ENCODE peak calls at places on chromosome 22, in nine cellular contexts. E is neural progenitor cell, H is colonic mucosa, K is cardiac muscle cell, D is transverse colon, M is heart right ventricle, U is body of pancreas, W is suprapubic skin, F is IMR-90. J is an unnamed sample.

GRCh38 chr22:28375761-28376534 is 303.7 kb downstream of the TTC28 start:
- DNase-seq in E (no peak), H (no peak), K (peak; percentile 72), D (no peak), M (no peak), U (no peak), W (no peak), F (peak; percentile 13), J (no peak)

GRCh38 chr22:40411506-40411861 is 41.1 kb downstream of the SGSM3 start:
- DNase-seq in E (no peak), H (no peak), K (no peak), D (no peak), M (no peak), U (no peak), W (no peak), F (no peak), J (peak; percentile 58)

GRCh38 chr22:20115691-20116375 is at the start of gene RANBP1:
- DNase-seq in E (peak; percentile 23), H (no peak), K (no peak), D (no peak), M (peak; percentile 20), U (no peak), W (no peak), F (no peak), J (peak; percentile 64)

GRCh38 chr22:25051073-25051472 is 98.6 kb downstream of the KIAA1671 start:
- DNase-seq in E (no peak), H (no peak), K (no peak), D (no peak), M (no peak), U (no peak), W (no peak), F (no peak), J (no peak)

GRCh38 chr22:39434243-39434653 is 22.6 kb upstream of the MGAT3 start:
- DNase-seq in E (no peak), H (no peak), K (no peak), D (no peak), M (no peak), U (no peak), W (no peak), F (no peak), J (no peak)

GRCh38 chr22:41976070-41976901 is 7.0 kb downstream of the SEPTIN3 start:
- DNase-seq in E (peak; percentile 81), H (peak; percentile 38), K (no peak), D (peak; percentile 47), M (peak; percentile 34), U (peak; percentile 26), W (no peak), F (no peak), J (peak; percentile 76)

GRCh38 chr22:49146511-49146910 is 681.2 kb downstream of the BRD1 start:
- DNase-seq in E (no peak), H (no peak), K (no peak), D (no peak), M (no peak), U (no peak), W (peak; percentile 43), F (no peak), J (no peak)

GRCh38 chr22:36435516-36436415 is 45.7 kb downstream of the TXN2 start:
- DNase-seq in E (peak; percentile 72), H (peak; percentile 88), K (no peak), D (peak; percentile 84), M (no peak), U (peak; percentile 90), W (no peak), F (no peak), J (no peak)

GRCh38 chr22:48099251-48099650 is 1336.8 kb downstream of the TBC1D22A start:
- DNase-seq in E (no peak), H (no peak), K (no peak), D (no peak), M (no peak), U (no peak), W (peak; percentile 52), F (no peak), J (peak; percentile 46)

GRCh38 chr22:41092847-41093371 is 517 bp downstream of the EP300 start:
- DNase-seq in E (peak; percentile 58), H (peak; percentile 44), K (peak; percentile 43), D (peak; percentile 47), M (peak; percentile 29), U (peak; percentile 43), W (no peak), F (peak; percentile 20), J (peak; percentile 74)

GRCh38 chr22:25061605-25062377 is 109.3 kb downstream of the KIAA1671 start:
- DNase-seq in E (no peak), H (no peak), K (no peak), D (no peak), M (no peak), U (no peak), W (no peak), F (no peak), J (no peak)

GRCh38 chr22:39030705-39031104 is 9.8 kb downstream of the APOBEC3D start:
- DNase-seq in E (no peak), H (no peak), K (no peak), D (no peak), M (no peak), U (no peak), W (no peak), F (no peak), J (no peak)

GRCh38 chr22:28230682-28231081 is 311.6 kb upstream of the PITPNB start:
- DNase-seq in E (no peak), H (no peak), K (peak; percentile 38), D (no peak), M (no peak), U (no peak), W (no peak), F (peak; percentile 18), J (no peak)

GRCh38 chr22:31846161-31847115 is 92.6 kb downstream of the DEPDC5 start:
- DNase-seq in E (no peak), H (no peak), K (peak; percentile 78), D (no peak), M (no peak), U (no peak), W (no peak), F (peak; percentile 96), J (no peak)

GRCh38 chr22:38077595-38077994 is 6.4 kb downstream of the SLC16A8 start:
- DNase-seq in E (no peak), H (no peak), K (no peak), D (no peak), M (no peak), U (no peak), W (no peak), F (no peak), J (no peak)

GRCh38 chr22:49395617-49396016 is 432.1 kb downstream of the BRD1 start:
- DNase-seq in E (no peak), H (no peak), K (no peak), D (no peak), M (no peak), U (no peak), W (no peak), F (no peak), J (no peak)

GRCh38 chr22:38781033-38781432 is 12.9 kb downstream of the DNAL4 start:
- DNase-seq in E (no peak), H (no peak), K (no peak), D (no peak), M (peak; percentile 72), U (no peak), W (no peak), F (no peak), J (no peak)

GRCh38 chr22:44444341-44445306 is 53.4 kb downstream of the RTL6 start:
- DNase-seq in E (peak; percentile 53), H (no peak), K (no peak), D (no peak), M (no peak), U (no peak), W (no peak), F (no peak), J (peak; percentile 52)
- TF ChIP-seq CTCF in E (peak; percentile 55), H (no peak), K (peak; percentile 15), D (no peak), M (no peak), U (no peak), W (no peak), F (peak; percentile 6), J (no peak)

DNA sequence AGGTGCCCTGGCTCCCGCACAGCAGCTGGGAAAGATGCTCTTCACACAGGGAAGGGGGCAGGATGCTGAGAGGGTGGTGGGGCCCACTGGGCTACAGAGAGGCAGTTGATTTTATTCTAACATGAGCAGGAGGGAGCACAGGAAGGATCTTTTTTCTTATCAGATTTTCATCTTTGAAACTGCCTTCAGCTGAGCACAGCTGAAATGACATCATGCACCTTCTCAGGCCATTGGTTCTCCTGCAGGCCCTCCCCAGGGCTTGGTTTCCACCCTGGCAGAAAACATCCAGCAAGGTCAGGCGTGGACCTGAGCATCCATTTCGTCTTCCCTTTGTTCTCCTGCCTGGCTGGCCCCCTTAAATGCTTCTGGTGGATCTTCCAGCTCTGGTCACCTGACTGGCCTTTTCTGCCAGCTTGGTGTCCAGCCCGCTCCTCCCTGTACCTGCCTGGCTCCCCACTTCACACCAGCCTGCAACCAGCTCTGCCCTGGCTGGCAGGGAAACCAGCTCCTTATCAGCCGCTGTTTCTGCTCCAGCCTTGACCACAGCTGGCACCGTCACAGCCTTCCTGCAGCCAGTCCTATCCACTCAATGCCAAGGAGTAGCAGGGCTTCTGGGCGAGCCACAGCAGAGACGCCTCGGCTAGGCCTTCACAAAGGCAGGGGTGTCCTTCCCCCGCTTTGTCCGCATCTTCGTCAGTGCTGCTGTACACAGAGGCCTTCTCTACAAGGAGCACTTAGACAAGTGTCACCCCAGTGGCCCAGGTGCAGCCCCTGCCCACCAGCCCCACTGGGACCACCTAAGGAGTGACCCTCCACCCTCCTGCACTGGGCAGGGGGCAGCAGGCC is 36.5 kb downstream of the TOM1 start:
- DNase-seq in E (no peak), H (no peak), K (no peak), D (no peak), M (peak; percentile 70), U (peak; percentile 89), W (no peak), F (no peak), J (no peak)
- H3K4me1 ChIP-seq in E (peaks cover 11% of the 10 kb centered on the region), H (no peaks in the 10 kb centered on the region), K (peaks cover 15% of the 10 kb centered on the region), D (no peaks in the 10 kb centered on the region), M (peaks cover 29% of the 10 kb centered on the region), U (peaks cover 33% of the 10 kb centered on the region), W (peaks cover 3% of the 10 kb centered on the region), F (no peaks in the 10 kb centered on the region), J (peaks cover under 1% of the 10 kb centered on the region)

DNA sequence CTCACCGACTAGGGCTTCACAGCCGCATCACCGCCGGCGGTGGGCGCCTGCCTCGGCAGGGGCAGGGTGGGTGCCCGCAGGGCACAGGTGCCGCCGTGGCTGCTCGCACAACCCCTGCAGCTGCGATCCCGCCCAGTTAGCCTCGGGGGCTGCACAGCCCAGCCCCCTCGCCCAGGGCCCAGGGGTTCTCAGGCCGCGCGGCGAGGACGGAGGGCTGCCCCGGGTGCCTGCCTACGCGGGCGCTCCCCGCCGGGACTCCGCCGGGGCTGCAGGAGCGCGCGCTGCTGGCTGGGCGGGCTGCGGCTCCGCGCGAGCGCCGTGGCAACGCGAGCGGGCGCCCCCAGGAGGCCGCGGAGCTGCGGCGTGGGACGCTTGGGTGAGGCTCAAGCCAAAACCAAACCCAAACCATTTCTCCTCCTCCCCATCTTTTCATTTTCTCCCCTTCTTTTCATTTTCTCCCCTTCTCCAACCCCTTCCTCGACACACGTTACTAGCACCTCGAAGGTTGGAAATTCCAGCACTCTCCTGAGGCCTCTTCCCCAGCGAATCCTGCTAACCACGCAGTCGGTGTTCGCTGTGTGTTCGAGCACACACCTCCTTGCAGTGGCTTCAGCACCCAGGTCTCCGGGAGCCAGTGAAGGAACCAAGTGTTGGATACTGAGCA is at the start of gene MICAL3:
- DNase-seq in E (peak; percentile 82), H (peak; percentile 68), K (peak; percentile 72), D (peak; percentile 75), M (peak; percentile 66), U (peak; percentile 66), W (no peak), F (peak; percentile 64), J (peak; percentile 70)
- TF ChIP-seq CTCF in E (peak; percentile 58), H (peak; percentile 16), K (peak; percentile 67), D (peak; percentile 47), M (peak; percentile 39), U (peak; percentile 26), W (peak; percentile 77), F (peak; percentile 78), J (peak; percentile 47)

GRCh38 chr22:30296851-30297250 is 7.5 kb upstream of the CASTOR1 start:
- DNase-seq in E (no peak), H (no peak), K (no peak), D (no peak), M (no peak), U (no peak), W (no peak), F (no peak), J (no peak)
- H3K4me1 ChIP-seq in E (no peaks in the 10 kb centered on the region), H (peaks cover 2% of the 10 kb centered on the region), K (no peaks in the 10 kb centered on the region), D (peaks cover 12% of the 10 kb centered on the region), M (peaks cover 26% of the 10 kb centered on the region), U (peaks cover 17% of the 10 kb centered on the region), W (peaks cover 80% of the 10 kb centered on the region), F (peaks cover under 1% of the 10 kb centered on the region), J (peaks cover 38% of the 10 kb centered on the region)